ENCODE peak calls at places on chromosome 14, in ten cellular contexts. E, G, Z, N, U, W, C, K, Y and Q are unnamed samples.

GRCh38 chr14:69820991-69821390 is 23.9 kb upstream of the SLC10A1 start:
- DNase-seq in Y (no peak), G (no peak), N (no peak), C (no peak), Z (no peak), W (no peak), E (no peak), U (no peak), K (no peak), Q (no peak)

GRCh38 chr14:99519931-99520421 is 38.8 kb downstream of the CCNK start:
- DNase-seq in Z (no peak), N (no peak), Y (peak; percentile 3), C (no peak), G (no peak), K (no peak), W (no peak), E (no peak), U (no peak), Q (no peak)

GRCh38 chr14:34124585-34124984 is 173.7 kb upstream of the EGLN3 start:
- DNase-seq in K (no peak), E (no peak), W (no peak), N (no peak), U (no peak), Z (no peak), G (no peak), Y (no peak), C (no peak), Q (no peak)

GRCh38 chr14:100045687-100046344 is 19.4 kb upstream of the EVL start:
- DNase-seq in K (no peak), N (no peak), W (no peak), C (no peak), Z (no peak), U (no peak), E (no peak), G (no peak), Y (no peak), Q (no peak)

GRCh38 chr14:30230719-30231118 is 303.1 kb upstream of the PRKD1 start:
- DNase-seq in E (no peak), C (no peak), K (no peak), Z (no peak), W (no peak), U (no peak), G (no peak), N (no peak), Y (no peak), Q (no peak)

GRCh38 chr14:61616524-61617185 is 78.7 kb upstream of the HIF1A start:
- DNase-seq in G (no peak), K (no peak), N (no peak), Y (no peak), C (no peak), E (peak; percentile 49), W (peak; percentile 85), U (no peak), Z (peak; percentile 88), Q (no peak)

GRCh38 chr14:32364941-32365340 is 35.8 kb downstream of the AKAP6 start:
- DNase-seq in U (no peak), Z (no peak), N (no peak), Y (no peak), C (no peak), K (no peak), E (no peak), W (no peak), G (no peak), Q (no peak)

GRCh38 chr14:81162941-81163340 is 57.8 kb downstream of the GTF2A1 start:
- DNase-seq in N (no peak), K (no peak), G (no peak), E (no peak), Y (no peak), U (no peak), W (peak; percentile 21), Z (no peak), C (no peak), Q (no peak)

GRCh38 chr14:46686652-46687051 is 35.1 kb upstream of the RPL10L start:
- DNase-seq in W (no peak), U (no peak), N (no peak), Z (no peak), Y (no peak), K (no peak), C (no peak), E (no peak), G (no peak), Q (no peak)

GRCh38 chr14:76958975-76959710 is 69.4 kb downstream of the IRF2BPL start:
- DNase-seq in E (no peak), K (peak; percentile 76), C (peak; percentile 72), U (no peak), W (peak; percentile 57), Y (peak; percentile 80), Z (peak; percentile 79), G (no peak), N (peak; percentile 63), Q (no peak)

GRCh38 chr14:81434230-81434629 is 34.1 kb upstream of the STON2 start:
- DNase-seq in G (no peak), W (no peak), Z (no peak), K (no peak), N (no peak), E (no peak), C (no peak), Y (no peak), U (no peak), Q (no peak)

GRCh38 chr14:90383731-90384542 is 12.9 kb upstream of the CALM1 start:
- DNase-seq in K (peak; percentile 57), Z (peak; percentile 67), G (peak; percentile 69), C (peak; percentile 61), U (peak; percentile 52), Y (peak; percentile 60), N (peak; percentile 38), E (no peak), W (peak; percentile 39), Q (peak; percentile 32)

GRCh38 chr14:50985124-50985815 is 41.0 kb upstream of the PYGL start:
- DNase-seq in E (no peak), G (no peak), U (no peak), K (no peak), N (no peak), Z (no peak), W (no peak), Y (no peak), C (no peak), Q (no peak)

GRCh38 chr14:50846171-50846880 is 15.4 kb upstream of the NIN start:
- DNase-seq in U (no peak), Z (peak; percentile 79), G (no peak), E (peak; percentile 46), K (no peak), C (no peak), W (peak; percentile 57), N (no peak), Y (no peak), Q (no peak)

GRCh38 chr14:104135121-104135903 is 3.1 kb upstream of the KIF26A start:
- DNase-seq in K (no peak), W (peak; percentile 29), Y (peak; percentile 96), E (no peak), C (no peak), G (peak; percentile 70), Z (no peak), N (no peak), U (no peak), Q (no peak)
- TF ChIP-seq CTCF in K (peak; percentile 41), W (peak; percentile 38), Y (peak; percentile 72), E (peak; percentile 10), C (no peak), G (peak; percentile 23), Z (peak; percentile 22), N (peak; percentile 27), U (no peak), Q (no peak)

GRCh38 chr14:95685978-95686922 is at the start of gene TCL1B:
- DNase-seq in E (no peak), C (no peak), K (no peak), G (no peak), U (no peak), N (no peak), W (no peak), Y (peak; percentile 15), Z (no peak), Q (no peak)

GRCh38 chr14:95679995-95680735 is 6.1 kb upstream of the TCL1B start:
- DNase-seq in K (no peak), E (no peak), U (no peak), W (no peak), Y (no peak), C (no peak), N (peak; percentile 45), G (no peak), Z (no peak), Q (no peak)

GRCh38 chr14:95686935-95687334 is 709 bp downstream of the TCL1B start:
- DNase-seq in K (no peak), E (no peak), Y (no peak), Z (no peak), W (no peak), G (no peak), N (no peak), U (no peak), C (no peak), Q (no peak)

GRCh38 chr14:95681153-95681552 is 5.1 kb upstream of the TCL1B start:
- DNase-seq in Y (no peak), C (no peak), E (no peak), G (no peak), U (no peak), W (no peak), N (no peak), K (no peak), Z (no peak), Q (no peak)

DNA sequence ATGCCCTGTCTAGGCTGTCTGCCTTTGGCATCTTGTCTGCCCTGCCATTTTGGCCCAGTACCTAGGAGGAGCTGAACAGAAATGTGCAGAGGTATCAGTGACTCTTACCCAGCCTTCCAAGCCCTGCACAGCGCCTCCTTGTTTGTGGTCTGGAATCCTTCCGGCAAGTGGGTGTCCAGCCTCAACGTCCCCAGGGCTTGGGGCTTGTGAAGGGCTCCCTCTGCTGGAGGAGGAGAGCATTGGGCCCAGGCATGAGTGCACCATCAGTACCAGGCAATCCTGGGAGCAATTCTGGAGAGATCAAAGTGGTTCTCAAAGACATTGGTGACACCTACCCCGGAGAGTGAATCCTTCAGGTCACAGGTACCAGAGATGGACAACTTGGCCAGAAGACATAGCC is 2.4 kb upstream of the TCL1B start:
- DNase-seq in E (no peak), K (no peak), C (no peak), U (peak; percentile 16), Y (no peak), N (peak; percentile 77), G (no peak), Z (no peak), W (peak; percentile 23), Q (no peak)
- TF ChIP-seq CTCF in E (peak; percentile 32), K (peak; percentile 41), C (peak; percentile 10), U (peak; percentile 61), Y (peak; percentile 74), N (peak; percentile 93), G (peak; percentile 51), Z (no peak), W (peak; percentile 62), Q (no peak)

DNA sequence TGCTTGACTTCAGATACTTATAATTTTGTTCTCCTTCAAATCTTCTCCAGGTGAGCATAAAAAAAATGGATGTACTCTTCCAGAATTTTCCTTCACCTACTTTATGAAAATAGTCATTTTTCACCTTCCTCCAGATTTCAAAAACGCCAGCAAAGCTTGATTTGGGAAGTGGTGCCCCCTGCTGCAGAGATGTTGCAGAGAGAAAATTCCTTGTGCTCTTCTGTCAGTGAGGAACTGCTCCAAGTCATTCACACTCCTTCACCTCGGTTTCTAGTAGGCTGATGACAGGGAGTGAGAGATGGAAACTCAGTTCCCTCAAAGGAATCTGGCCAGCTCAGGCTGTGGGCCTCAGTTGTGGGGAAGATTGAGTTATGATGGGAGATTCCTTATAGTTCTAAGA is 24.2 kb upstream of the RNASE3 start:
- DNase-seq in C (no peak), E (no peak), N (no peak), G (peak; percentile 33), Y (no peak), U (no peak), K (no peak), W (peak; percentile 53), Z (no peak), Q (no peak)
- TF ChIP-seq CTCF in C (no peak), E (peak; percentile 52), N (peak; percentile 34), G (peak; percentile 39), Y (peak; percentile 46), U (peak; percentile 26), K (peak; percentile 52), W (peak; percentile 73), Z (peak; percentile 29), Q (no peak)

GRCh38 chr14:89237923-89238529 is 179.0 kb downstream of the FOXN3 start:
- DNase-seq in Y (peak; percentile 33), N (no peak), C (no peak), K (no peak), Z (peak; percentile 38), E (no peak), G (no peak), W (peak; percentile 52), U (no peak), Q (no peak)
- TF ChIP-seq CTCF in Y (peak; percentile 54), N (no peak), C (peak; percentile 45), K (peak; percentile 48), Z (peak; percentile 46), E (peak; percentile 55), G (no peak), W (peak; percentile 65), U (no peak), Q (no peak)